ENCODE peak calls at places on chromosomes 12 and 14, in seven cellular contexts. One of them, this sample, is unnamed.

GRCh38 chr14:61126083-61126962 is 145.3 kb downstream of the SLC38A6 start:
- DNase-seq in sigmoid colon: no peak
- DNase-seq in prostate gland: no peak
- DNase-seq in suprapubic skin: no peak
- DNase-seq in HCT116: no peak
- DNase-seq in HL-60: no peak
- DNase-seq in upper lobe of left lung: no peak
- DNase-seq in this sample: no peak

GRCh38 chr12:107436376-107436775 is 249.2 kb upstream of the PWP1 start:
- DNase-seq in sigmoid colon: no peak
- DNase-seq in prostate gland: no peak
- DNase-seq in suprapubic skin: no peak
- DNase-seq in HCT116: no peak
- DNase-seq in HL-60: no peak
- DNase-seq in upper lobe of left lung: no peak
- DNase-seq in this sample: peak

GRCh38 chr12:76178461-76178860 is 94.0 kb upstream of the NAP1L1 start:
- DNase-seq in sigmoid colon: no peak
- DNase-seq in prostate gland: no peak
- DNase-seq in suprapubic skin: no peak
- DNase-seq in HCT116: no peak
- DNase-seq in HL-60: no peak
- DNase-seq in upper lobe of left lung: no peak
- DNase-seq in this sample: no peak

GRCh38 chr14:26589998-26590397 is 7.8 kb downstream of the NOVA1 start:
- DNase-seq in sigmoid colon: no peak
- DNase-seq in prostate gland: no peak
- DNase-seq in suprapubic skin: no peak
- DNase-seq in HCT116: no peak
- DNase-seq in HL-60: no peak
- DNase-seq in upper lobe of left lung: no peak
- DNase-seq in this sample: no peak

GRCh38 chr14:87149583-87150354 is 843.2 kb downstream of the GALC start:
- DNase-seq in sigmoid colon: no peak
- DNase-seq in prostate gland: no peak
- DNase-seq in suprapubic skin: no peak
- DNase-seq in HCT116: no peak
- DNase-seq in HL-60: no peak
- DNase-seq in upper lobe of left lung: no peak
- DNase-seq in this sample: no peak

GRCh38 chr12:107331912-107332311 is 238.6 kb upstream of the CRY1 start:
- DNase-seq in sigmoid colon: no peak
- DNase-seq in prostate gland: no peak
- DNase-seq in suprapubic skin: no peak
- DNase-seq in HCT116: no peak
- DNase-seq in HL-60: no peak
- DNase-seq in upper lobe of left lung: no peak
- DNase-seq in this sample: no peak

GRCh38 chr14:31992051-31992450 is 85.1 kb upstream of the ARHGAP5 start:
- DNase-seq in sigmoid colon: no peak
- DNase-seq in prostate gland: no peak
- DNase-seq in suprapubic skin: no peak
- DNase-seq in HCT116: no peak
- DNase-seq in HL-60: no peak
- DNase-seq in upper lobe of left lung: no peak
- DNase-seq in this sample: no peak

GRCh38 chr14:93055651-93056115 is 60.0 kb downstream of the ITPK1 start:
- DNase-seq in sigmoid colon: no peak
- DNase-seq in prostate gland: no peak
- DNase-seq in suprapubic skin: no peak
- DNase-seq in HCT116: no peak
- DNase-seq in HL-60: no peak
- DNase-seq in upper lobe of left lung: peak
- DNase-seq in this sample: no peak

GRCh38 chr12:123995023-123995422 is 22.0 kb downstream of the ZNF664 start:
- DNase-seq in sigmoid colon: no peak
- DNase-seq in prostate gland: no peak
- DNase-seq in suprapubic skin: no peak
- DNase-seq in HCT116: no peak
- DNase-seq in HL-60: no peak
- DNase-seq in upper lobe of left lung: no peak
- DNase-seq in this sample: no peak

GRCh38 chr12:130715150-130715995 is 726 bp downstream of the RIMBP2 start:
- DNase-seq in sigmoid colon: peak
- DNase-seq in prostate gland: no peak
- DNase-seq in suprapubic skin: no peak
- DNase-seq in HCT116: no peak
- DNase-seq in HL-60: no peak
- DNase-seq in upper lobe of left lung: no peak
- DNase-seq in this sample: no peak

GRCh38 chr12:3041558-3042164 is 35.5 kb upstream of the TSPAN9 start:
- DNase-seq in sigmoid colon: peak
- DNase-seq in prostate gland: peak
- DNase-seq in suprapubic skin: no peak
- DNase-seq in HCT116: peak
- DNase-seq in HL-60: peak
- DNase-seq in upper lobe of left lung: peak
- DNase-seq in this sample: peak

GRCh38 chr12:25194722-25195055 is 271 bp downstream of the DNAI7 start:
- DNase-seq in sigmoid colon: no peak
- DNase-seq in prostate gland: no peak
- DNase-seq in suprapubic skin: no peak
- DNase-seq in HCT116: no peak
- DNase-seq in HL-60: no peak
- DNase-seq in upper lobe of left lung: no peak
- DNase-seq in this sample: no peak

GRCh38 chr12:78290606-78291345 is 460.1 kb downstream of the NAV3 start:
- DNase-seq in sigmoid colon: no peak
- DNase-seq in prostate gland: no peak
- DNase-seq in suprapubic skin: no peak
- DNase-seq in HCT116: no peak
- DNase-seq in HL-60: no peak
- DNase-seq in upper lobe of left lung: no peak
- DNase-seq in this sample: no peak

GRCh38 chr12:122990561-122990960 is 10.1 kb downstream of the ARL6IP4 start:
- DNase-seq in sigmoid colon: no peak
- DNase-seq in prostate gland: no peak
- DNase-seq in suprapubic skin: no peak
- DNase-seq in HCT116: no peak
- DNase-seq in HL-60: no peak
- DNase-seq in upper lobe of left lung: no peak
- DNase-seq in this sample: no peak

GRCh38 chr12:44618960-44619359 is 257.2 kb downstream of the NELL2 start:
- DNase-seq in sigmoid colon: no peak
- DNase-seq in prostate gland: no peak
- DNase-seq in suprapubic skin: no peak
- DNase-seq in HCT116: no peak
- DNase-seq in HL-60: no peak
- DNase-seq in upper lobe of left lung: no peak
- DNase-seq in this sample: no peak

GRCh38 chr12:29153231-29153630 is 4.2 kb downstream of the FAR2 start:
- DNase-seq in sigmoid colon: no peak
- DNase-seq in prostate gland: no peak
- DNase-seq in suprapubic skin: no peak
- DNase-seq in HCT116: no peak
- DNase-seq in HL-60: no peak
- DNase-seq in upper lobe of left lung: no peak
- DNase-seq in this sample: no peak

GRCh38 chr12:131057722-131058515 is 104.2 kb downstream of the ADGRD1 start:
- DNase-seq in sigmoid colon: no peak
- DNase-seq in prostate gland: no peak
- DNase-seq in suprapubic skin: no peak
- DNase-seq in HCT116: no peak
- DNase-seq in HL-60: no peak
- DNase-seq in upper lobe of left lung: no peak
- DNase-seq in this sample: peak

GRCh38 chr12:131421506-131422184 is 289.2 kb upstream of the SFSWAP start:
- DNase-seq in sigmoid colon: no peak
- DNase-seq in prostate gland: no peak
- DNase-seq in suprapubic skin: no peak
- DNase-seq in HCT116: no peak
- DNase-seq in HL-60: no peak
- DNase-seq in upper lobe of left lung: no peak
- DNase-seq in this sample: peak

GRCh38 chr12:53955036-53955775 is 503 bp downstream of the HOXC12 start:
- DNase-seq in sigmoid colon: no peak
- DNase-seq in prostate gland: no peak
- DNase-seq in suprapubic skin: no peak
- DNase-seq in HCT116: no peak
- DNase-seq in HL-60: no peak
- DNase-seq in upper lobe of left lung: no peak
- DNase-seq in this sample: no peak

GRCh38 chr14:93132472-93133065 is 16.8 kb upstream of the ITPK1 start:
- DNase-seq in sigmoid colon: no peak
- DNase-seq in prostate gland: no peak
- DNase-seq in suprapubic skin: no peak
- DNase-seq in HCT116: no peak
- DNase-seq in HL-60: no peak
- DNase-seq in upper lobe of left lung: peak
- DNase-seq in this sample: no peak

GRCh38 chr14:59897757-59898383 is 22.1 kb upstream of the LRRC9 start:
- DNase-seq in sigmoid colon: no peak
- DNase-seq in prostate gland: peak
- DNase-seq in suprapubic skin: no peak
- DNase-seq in HCT116: peak
- DNase-seq in HL-60: no peak
- DNase-seq in upper lobe of left lung: no peak
- DNase-seq in this sample: no peak

GRCh38 chr12:57872362-57872761 is 25.8 kb upstream of the CTDSP2 start:
- DNase-seq in sigmoid colon: no peak
- DNase-seq in prostate gland: no peak
- DNase-seq in suprapubic skin: no peak
- DNase-seq in HCT116: no peak
- DNase-seq in HL-60: no peak
- DNase-seq in upper lobe of left lung: no peak
- DNase-seq in this sample: no peak

GRCh38 chr14:35034440-35034833 is 11.6 kb upstream of the FAM177A1 start:
- DNase-seq in sigmoid colon: no peak
- DNase-seq in prostate gland: no peak
- DNase-seq in suprapubic skin: no peak
- DNase-seq in HCT116: no peak
- DNase-seq in HL-60: no peak
- DNase-seq in upper lobe of left lung: no peak
- DNase-seq in this sample: no peak

GRCh38 chr12:121110211-121110940 is 22.3 kb upstream of the P2RX7 start:
- DNase-seq in sigmoid colon: peak
- DNase-seq in prostate gland: peak
- DNase-seq in suprapubic skin: no peak
- DNase-seq in HCT116: peak
- DNase-seq in HL-60: peak
- DNase-seq in upper lobe of left lung: peak
- DNase-seq in this sample: no peak

GRCh38 chr14:101972126-101972785 is 7.9 kb downstream of the DYNC1H1 start:
- DNase-seq in sigmoid colon: peak
- DNase-seq in prostate gland: peak
- DNase-seq in suprapubic skin: peak
- DNase-seq in HCT116: peak
- DNase-seq in HL-60: peak
- DNase-seq in upper lobe of left lung: peak
- DNase-seq in this sample: no peak
- TF ChIP-seq POLR2AphosphoS5 in sigmoid colon: peak
- TF ChIP-seq POLR2AphosphoS5 in prostate gland: peak
- TF ChIP-seq POLR2AphosphoS5 in suprapubic skin: peak
- TF ChIP-seq POLR2AphosphoS5 in HCT116: peak
- TF ChIP-seq POLR2AphosphoS5 in HL-60: no peak
- TF ChIP-seq POLR2AphosphoS5 in upper lobe of left lung: peak
- TF ChIP-seq POLR2AphosphoS5 in this sample: no peak

DNA sequence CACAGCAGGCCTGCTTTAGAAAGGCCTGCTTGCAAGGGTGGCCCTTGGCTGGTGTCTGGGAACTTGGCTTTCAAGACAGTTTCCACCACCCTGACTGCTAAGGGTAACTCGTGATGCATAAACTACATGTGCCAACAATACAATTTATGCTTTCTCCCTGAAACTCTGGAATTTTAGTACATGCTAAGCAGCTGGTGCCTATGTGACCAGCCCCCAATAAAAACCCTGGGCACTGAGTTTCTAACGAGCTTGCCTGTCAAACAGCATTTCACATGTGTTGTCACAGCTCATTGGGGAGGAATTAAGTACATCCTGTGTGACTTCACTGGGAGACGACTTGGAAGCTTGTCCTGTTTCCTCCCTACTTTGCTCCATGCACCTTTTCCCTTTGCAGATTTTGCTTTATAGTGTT is 133.1 kb downstream of the SLC5A8 start:
- DNase-seq in sigmoid colon: no peak
- DNase-seq in prostate gland: no peak
- DNase-seq in suprapubic skin: no peak
- DNase-seq in HCT116: no peak
- DNase-seq in HL-60: no peak
- DNase-seq in upper lobe of left lung: no peak
- DNase-seq in this sample: no peak
- H3K27ac ChIP-seq in sigmoid colon: no peak
- H3K27ac ChIP-seq in prostate gland: peak
- H3K27ac ChIP-seq in suprapubic skin: no peak
- H3K27ac ChIP-seq in HCT116: no peak
- H3K27ac ChIP-seq in HL-60: no peak
- H3K27ac ChIP-seq in upper lobe of left lung: no peak
- H3K27ac ChIP-seq in this sample: no peak

GRCh38 chr12:48027183-48028002 is 23.1 kb upstream of the COL2A1 start:
- DNase-seq in sigmoid colon: no peak
- DNase-seq in prostate gland: no peak
- DNase-seq in suprapubic skin: no peak
- DNase-seq in HCT116: no peak
- DNase-seq in HL-60: no peak
- DNase-seq in upper lobe of left lung: no peak
- DNase-seq in this sample: no peak
- H3K4me3 ChIP-seq in sigmoid colon: no peak
- H3K4me3 ChIP-seq in prostate gland: no peak
- H3K4me3 ChIP-seq in suprapubic skin: no peak
- H3K4me3 ChIP-seq in HCT116: no peak
- H3K4me3 ChIP-seq in HL-60: no peak
- H3K4me3 ChIP-seq in upper lobe of left lung: no peak
- H3K4me3 ChIP-seq in this sample: no peak

GRCh38 chr14:54566152-54566409 is 847 bp upstream of the SAMD4A start:
- DNase-seq in sigmoid colon: no peak
- DNase-seq in prostate gland: no peak
- DNase-seq in suprapubic skin: no peak
- DNase-seq in HCT116: no peak
- DNase-seq in HL-60: no peak
- DNase-seq in upper lobe of left lung: no peak
- DNase-seq in this sample: no peak

GRCh38 chr14:54564799-54565235 is 2.1 kb upstream of the SAMD4A start:
- DNase-seq in sigmoid colon: peak
- DNase-seq in prostate gland: no peak
- DNase-seq in suprapubic skin: no peak
- DNase-seq in HCT116: no peak
- DNase-seq in HL-60: no peak
- DNase-seq in upper lobe of left lung: peak
- DNase-seq in this sample: no peak

GRCh38 chr14:54564071-54564798 is 2.7 kb upstream of the SAMD4A start:
- DNase-seq in sigmoid colon: no peak
- DNase-seq in prostate gland: no peak
- DNase-seq in suprapubic skin: no peak
- DNase-seq in HCT116: no peak
- DNase-seq in HL-60: no peak
- DNase-seq in upper lobe of left lung: no peak
- DNase-seq in this sample: no peak

GRCh38 chr14:54565236-54566151 is 1.4 kb upstream of the SAMD4A start:
- DNase-seq in sigmoid colon: peak
- DNase-seq in prostate gland: peak
- DNase-seq in suprapubic skin: peak
- DNase-seq in HCT116: peak
- DNase-seq in HL-60: no peak
- DNase-seq in upper lobe of left lung: peak
- DNase-seq in this sample: peak

GRCh38 chr14:54562334-54562733 is 4.6 kb upstream of the SAMD4A start:
- DNase-seq in sigmoid colon: no peak
- DNase-seq in prostate gland: no peak
- DNase-seq in suprapubic skin: no peak
- DNase-seq in HCT116: no peak
- DNase-seq in HL-60: no peak
- DNase-seq in upper lobe of left lung: no peak
- DNase-seq in this sample: no peak
- TF ChIP-seq POLR2AphosphoS5 in sigmoid colon: no peak
- TF ChIP-seq POLR2AphosphoS5 in prostate gland: no peak
- TF ChIP-seq POLR2AphosphoS5 in suprapubic skin: no peak
- TF ChIP-seq POLR2AphosphoS5 in HCT116: no peak
- TF ChIP-seq POLR2AphosphoS5 in HL-60: no peak
- TF ChIP-seq POLR2AphosphoS5 in upper lobe of left lung: no peak
- TF ChIP-seq POLR2AphosphoS5 in this sample: no peak